ENCODE peak calls at places on chromosome 22, in nine cellular contexts. S, I, G, N, U, K, M, E and Q are unnamed samples.

GRCh38 chr22:32531955-32532818 is 57.6 kb downstream of the FBXO7 start:
- DNase-seq in I (peak; percentile 97), S (peak; percentile 93), N (peak; percentile 65), M (peak; percentile 84), E (peak; percentile 77), G (peak; percentile 95), K (peak; percentile 63), U (peak; percentile 52), Q (no peak)

GRCh38 chr22:28137036-28137435 is 218.0 kb upstream of the PITPNB start:
- DNase-seq in S (no peak), G (no peak), I (peak; percentile 57), M (no peak), E (no peak), N (no peak), K (peak; percentile 18), U (no peak), Q (no peak)

GRCh38 chr22:48257690-48258065 is 1495.2 kb downstream of the TBC1D22A start:
- DNase-seq in I (no peak), S (no peak), N (no peak), G (no peak), U (no peak), M (no peak), E (no peak), K (no peak), Q (no peak)

GRCh38 chr22:35335936-35336781 is 36.5 kb downstream of the TOM1 start:
- DNase-seq in I (no peak), M (no peak), G (no peak), K (no peak), N (peak; percentile 88), U (no peak), S (peak; percentile 40), E (no peak), Q (no peak)

GRCh38 chr22:28435960-28436359 is 243.7 kb downstream of the TTC28 start:
- DNase-seq in U (no peak), M (no peak), S (no peak), I (no peak), G (peak; percentile 39), E (no peak), K (no peak), N (no peak), Q (no peak)

GRCh38 chr22:19060356-19061009 is 61.7 kb downstream of the DGCR2 start:
- DNase-seq in S (no peak), M (no peak), K (no peak), G (peak; percentile 53), U (no peak), E (no peak), N (no peak), I (no peak), Q (no peak)

GRCh38 chr22:44398791-44399190 is 86.0 kb upstream of the SHISAL1 start:
- DNase-seq in I (no peak), S (no peak), U (no peak), G (no peak), K (no peak), E (no peak), N (no peak), M (no peak), Q (no peak)

GRCh38 chr22:29788339-29789279 is 21.4 kb downstream of the UQCR10 start:
- DNase-seq in K (no peak), G (no peak), S (no peak), E (no peak), U (no peak), M (no peak), I (no peak), N (no peak), Q (no peak)

GRCh38 chr22:21866821-21867527 is 471 bp downstream of the MAPK1 start:
- DNase-seq in K (peak; percentile 62), N (peak; percentile 19), E (peak; percentile 99), S (peak; percentile 11), U (peak; percentile 42), M (no peak), I (peak; percentile 44), G (no peak), Q (peak; percentile 52)

GRCh38 chr22:49473286-49473685 is 354.4 kb downstream of the BRD1 start:
- DNase-seq in S (no peak), E (no peak), G (no peak), K (no peak), I (no peak), U (no peak), M (no peak), N (no peak), Q (no peak)

GRCh38 chr22:32473388-32473952 is 1.1 kb upstream of the FBXO7 start:
- DNase-seq in E (peak; percentile 22), M (peak; percentile 71), U (peak; percentile 73), S (peak; percentile 14), I (peak; percentile 83), N (peak; percentile 11), K (peak; percentile 64), G (peak; percentile 47), Q (no peak)

GRCh38 chr22:21865041-21865440 is 2.4 kb downstream of the MAPK1 start:
- DNase-seq in K (no peak), G (peak; percentile 88), U (peak; percentile 20), E (no peak), S (peak; percentile 53), N (peak; percentile 54), I (no peak), M (peak; percentile 85), Q (no peak)

GRCh38 chr22:41256898-41257260 is 16.1 kb upstream of the CHADL start:
- DNase-seq in K (peak; percentile 46), U (no peak), I (peak; percentile 47), M (peak; percentile 22), S (no peak), E (no peak), G (peak; percentile 34), N (no peak), Q (no peak)

GRCh38 chr22:31295413-31295812 is 3.1 kb upstream of the PIK3IP1 start:
- DNase-seq in E (no peak), S (no peak), U (no peak), M (no peak), G (no peak), I (no peak), N (no peak), K (no peak), Q (no peak)
- H3K4me3 ChIP-seq in E (no peak overlapping the region), S (no peak overlapping the region), U (no peak overlapping the region), M (no peak overlapping the region), G (no peak overlapping the region), I (no peak overlapping the region), N (no peak overlapping the region), K (no peak overlapping the region), Q (no peak overlapping the region)

GRCh38 chr22:17161991-17162390 is 2.9 kb upstream of the HDHD5 start:
- DNase-seq in N (no peak), M (no peak), U (no peak), S (no peak), E (no peak), K (no peak), I (no peak), G (no peak), Q (no peak)

GRCh38 chr22:17167486-17167885 is 8.4 kb upstream of the HDHD5 start:
- DNase-seq in S (peak; percentile 74), E (no peak), N (peak; percentile 41), U (no peak), M (no peak), G (no peak), K (no peak), I (no peak), Q (peak; percentile 59)

GRCh38 chr22:17162731-17163130 is 3.7 kb upstream of the HDHD5 start:
- DNase-seq in N (no peak), M (no peak), I (no peak), U (no peak), K (no peak), G (no peak), S (no peak), E (no peak), Q (no peak)

GRCh38 chr22:17159504-17159951 is 451 bp upstream of the HDHD5 start:
- DNase-seq in G (peak; percentile 62), I (peak; percentile 63), K (peak; percentile 50), U (no peak), E (no peak), N (peak; percentile 39), M (peak; percentile 45), S (peak; percentile 40), Q (peak; percentile 65)

DNA sequence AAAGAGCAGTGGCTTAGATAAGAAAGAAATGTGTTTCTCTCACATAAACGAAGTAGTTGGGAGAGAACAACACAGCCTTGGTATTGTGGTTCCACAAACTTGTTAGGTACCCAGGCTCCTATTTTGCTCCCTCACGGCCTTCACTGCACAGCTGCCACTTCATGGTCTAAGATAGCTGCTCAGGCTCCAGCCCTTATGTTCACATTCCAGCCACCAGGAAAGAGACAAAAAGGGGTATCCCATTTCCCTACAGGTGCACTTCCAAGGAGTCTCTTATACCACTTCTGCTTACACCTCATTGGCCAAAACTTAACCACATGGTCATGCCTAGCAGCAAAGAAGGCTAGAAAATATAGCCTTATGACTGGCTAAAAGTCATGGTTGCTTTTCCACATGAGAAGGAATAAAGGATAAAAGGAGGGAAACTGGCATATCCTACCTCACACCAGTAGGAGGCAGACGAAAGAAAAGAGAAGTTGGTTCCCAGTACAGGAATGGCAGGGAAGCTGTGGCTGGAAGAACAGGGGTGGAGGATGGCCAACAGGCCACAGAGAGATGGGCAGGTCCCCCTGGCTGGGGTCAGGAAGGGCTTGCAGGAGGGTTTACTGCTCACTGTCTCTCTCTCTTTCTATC is 5.4 kb upstream of the HDHD5 start:
- DNase-seq in M (peak; percentile 5), U (no peak), E (peak; percentile 46), K (no peak), G (no peak), N (no peak), I (peak; percentile 76), S (no peak), Q (no peak)
- TF ChIP-seq CTCF in M (peak; percentile 40), U (peak; percentile 23), E (peak; percentile 47), K (peak; percentile 34), G (peak; percentile 7), N (no peak), I (peak; percentile 79), S (no peak), Q (peak; percentile 16)

GRCh38 chr22:37559521-37559900 is 769 bp upstream of the CDC42EP1 start:
- DNase-seq in S (no peak), U (no peak), M (no peak), N (no peak), I (no peak), E (no peak), G (no peak), K (no peak), Q (no peak)

GRCh38 chr22:37559901-37560681 is at the start of gene CDC42EP1:
- DNase-seq in M (peak; percentile 75), N (peak; percentile 77), U (peak; percentile 59), K (peak; percentile 74), E (peak; percentile 86), G (peak; percentile 59), I (peak; percentile 72), S (no peak), Q (no peak)

GRCh38 chr22:37560682-37561208 is 465 bp downstream of the CDC42EP1 start:
- DNase-seq in G (peak; percentile 75), K (peak; percentile 59), M (peak; percentile 78), N (peak; percentile 71), E (peak; percentile 57), U (no peak), S (peak; percentile 76), I (peak; percentile 41), Q (no peak)

GRCh38 chr22:37562049-37562784 is 1.9 kb downstream of the CDC42EP1 start:
- DNase-seq in N (peak; percentile 57), K (no peak), G (no peak), M (no peak), E (no peak), S (no peak), I (no peak), U (no peak), Q (no peak)

GRCh38 chr22:37561209-37562048 is 1.1 kb downstream of the CDC42EP1 start:
- DNase-seq in G (peak; percentile 84), U (peak; percentile 87), K (peak; percentile 87), S (peak; percentile 95), E (peak; percentile 78), N (peak; percentile 96), I (peak; percentile 96), M (peak; percentile 93), Q (peak; percentile 87)
- H3K4me3 ChIP-seq in G (peak overlapping the region; percentile 79), U (peak overlapping the region; percentile 56), K (peak overlapping the region; percentile 59), S (peak overlapping the region; percentile 61), E (peak overlapping the region; percentile 83), N (peak overlapping the region; percentile 94), I (peak overlapping the region; percentile 64), M (peak overlapping the region; percentile 88), Q (peak overlapping the region; percentile 75)

GRCh38 chr22:39314251-39314971 is 5.0 kb downstream of the RPL3 start:
- DNase-seq in G (no peak), M (no peak), I (peak; percentile 47), U (no peak), K (no peak), E (no peak), S (no peak), N (no peak), Q (no peak)
- TF ChIP-seq CTCF in G (peak; percentile 5), M (no peak), I (peak; percentile 34), U (peak; percentile 19), K (peak; percentile 13), E (peak; percentile 25), S (no peak), N (peak; percentile 36), Q (no peak)